ENCODE peak calls at places on chromosome 12, in five cellular contexts. B is naive B cell, A is DMS153, G is HepG2, V is dermis blood vessel endothelial cell. D is an unnamed sample.

GRCh38 chr12:54355104-54355815 is 9.0 kb downstream of the GPR84 start:
- DNase-seq in G (no peak), A (no peak), B (no peak), V (no peak), D (no peak)

GRCh38 chr12:126772171-126772864 is 1494.7 kb upstream of the TMEM132C start:
- DNase-seq in G (peak), A (peak), B (no peak), V (no peak), D (no peak)

GRCh38 chr12:52753283-52753682 is 23.9 kb downstream of the KRT76 start:
- DNase-seq in B (no peak), V (no peak), A (no peak), G (no peak), D (no peak)

GRCh38 chr12:69897744-69898143 is 72.7 kb downstream of the MYRFL start:
- DNase-seq in A (no peak), B (no peak), G (no peak), V (peak), D (peak)

GRCh38 chr12:2273288-2273687 is 220.5 kb downstream of the CACNA1C start:
- DNase-seq in V (no peak), B (no peak), A (no peak), G (no peak), D (no peak)

GRCh38 chr12:42946776-42947435 is 357.4 kb upstream of the PRICKLE1 start:
- DNase-seq in A (no peak), V (no peak), G (no peak), B (no peak), D (no peak)

GRCh38 chr12:4353785-4354208 is 25.7 kb downstream of the FGF23 start:
- DNase-seq in A (no peak), V (peak), G (no peak), B (no peak), D (no peak)

GRCh38 chr12:124637586-124637985 is 70.2 kb upstream of the NCOR2 start:
- DNase-seq in G (no peak), B (no peak), A (no peak), V (no peak), D (no peak)

GRCh38 chr12:53740130-53740491 is 11.7 kb downstream of the CISTR start:
- DNase-seq in A (no peak), G (no peak), V (no peak), B (no peak), D (no peak)

GRCh38 chr12:59891180-59891579 is 295.4 kb downstream of the SLC16A7 start:
- DNase-seq in A (no peak), B (no peak), V (peak), G (no peak), D (no peak)

D was measured in GM04504.